ENCODE peak calls at places on chromosomes 6 and 20, in ten cellular contexts. T is nephron progenitor cell; U is neural progenitor cell; D is fibroblast of pulmonary artery; I is tibial nerve; J is A549; V is bronchial epithelial cell; P is AG09319; E is activated CD8-positive, alpha-beta T cell treated with anti-CD3 and anti-CD28 coated beads for 36 hours; O is astrocyte of the cerebellum. K is an unnamed sample.

GRCh38 chr6:125811259-125811658 is 20.5 kb downstream of the NCOA7 start:
- DNase-seq in V (no peak), D (no peak), I (no peak), P (no peak), J (no peak), U (no peak), T (no peak), O (no peak), E (no peak), K (no peak)

GRCh38 chr6:29943053-29943966 is 978 bp downstream of the HLA-A start:
- DNase-seq in T (no peak), P (no peak), D (no peak), E (peak), I (no peak), J (no peak), V (peak), O (no peak), U (no peak), K (peak)

GRCh38 chr6:72464791-72465691 is 156.8 kb upstream of the KCNQ5 start:
- DNase-seq in O (peak), P (peak), J (no peak), I (no peak), V (peak), D (peak), E (no peak), T (no peak), U (no peak), K (no peak)

GRCh38 chr20:44691424-44692423 is 23.4 kb upstream of the CCN5 start:
- DNase-seq in O (no peak), J (no peak), E (no peak), D (no peak), P (peak), V (no peak), T (no peak), I (no peak), U (no peak), K (no peak)

GRCh38 chr20:6583134-6583738 is 184.2 kb upstream of the BMP2 start:
- DNase-seq in T (peak), U (peak), O (peak), I (no peak), E (no peak), D (peak), V (peak), P (no peak), J (peak), K (peak)

GRCh38 chr6:84633771-84634170 is 130.6 kb downstream of the TBX18 start:
- DNase-seq in O (no peak), T (no peak), P (no peak), U (no peak), J (no peak), D (no peak), I (no peak), V (no peak), E (no peak), K (no peak)

GRCh38 chr20:42958367-42959112 is 231.2 kb downstream of the PTPRT start:
- DNase-seq in O (no peak), I (no peak), T (no peak), J (no peak), V (no peak), U (no peak), E (no peak), P (no peak), D (no peak), K (no peak)

GRCh38 chr20:63223121-63223825 is 7.3 kb upstream of the YTHDF1 start:
- DNase-seq in P (no peak), E (peak), U (peak), O (peak), T (peak), D (peak), I (no peak), V (peak), J (peak), K (peak)

GRCh38 chr6:81995548-81996289 is 243.2 kb upstream of the TENT5A start:
- DNase-seq in J (no peak), U (no peak), D (no peak), T (no peak), P (no peak), V (peak), I (no peak), O (no peak), E (no peak), K (no peak)

GRCh38 chr20:46324960-46325703 is 16.8 kb upstream of the CDH22 start:
- DNase-seq in T (no peak), U (peak), J (peak), I (no peak), P (no peak), E (peak), O (no peak), V (peak), D (peak), K (no peak)

GRCh38 chr6:41728954-41729353 is 6.5 kb downstream of the TFEB start:
- DNase-seq in P (no peak), I (no peak), T (no peak), D (no peak), O (no peak), V (no peak), U (no peak), J (no peak), E (no peak), K (no peak)

GRCh38 chr6:85865665-85866372 is 223.1 kb upstream of the SYNCRIP start:
- DNase-seq in J (no peak), D (peak), E (no peak), U (peak), O (peak), T (no peak), V (peak), I (no peak), P (peak), K (peak)

GRCh38 chr20:9353180-9353915 is 161.0 kb upstream of the LAMP5 start:
- DNase-seq in E (no peak), T (no peak), O (no peak), P (no peak), I (no peak), J (no peak), U (no peak), D (peak), V (no peak), K (no peak)

GRCh38 chr20:4957939-4958362 is 43.4 kb downstream of the SLC23A2 start:
- DNase-seq in J (no peak), V (no peak), E (no peak), I (no peak), U (no peak), O (no peak), P (no peak), D (no peak), T (no peak), K (no peak)

GRCh38 chr6:3205913-3206312 is 21.5 kb downstream of the TUBB2B start:
- DNase-seq in V (peak), T (no peak), U (no peak), P (peak), J (no peak), O (peak), I (no peak), D (peak), E (peak), K (no peak)

GRCh38 chr6:148142821-148143220 is 199.8 kb upstream of the SASH1 start:
- DNase-seq in U (no peak), T (no peak), V (no peak), D (no peak), I (no peak), O (no peak), P (no peak), E (no peak), J (no peak), K (no peak)

GRCh38 chr6:142856857-142857608 is 87.9 kb downstream of the HIVEP2 start:
- DNase-seq in J (no peak), P (no peak), V (no peak), T (no peak), I (no peak), O (no peak), U (no peak), D (no peak), E (peak), K (peak)

GRCh38 chr6:149423946-149424440 is 23.9 kb downstream of the SUMO4 start:
- DNase-seq in I (no peak), P (no peak), U (no peak), E (no peak), T (no peak), V (no peak), O (no peak), D (no peak), J (no peak), K (no peak)

GRCh38 chr20:33575302-33575701 is 85.4 kb downstream of the CBFA2T2 start:
- DNase-seq in T (no peak), J (no peak), O (no peak), V (no peak), E (no peak), D (peak), I (no peak), U (no peak), P (no peak), K (no peak)

GRCh38 chr20:49385471-49385870 is 97.0 kb downstream of the KCNB1 start:
- DNase-seq in P (no peak), J (no peak), T (no peak), U (peak), I (no peak), E (peak), V (peak), O (no peak), D (peak), K (no peak)

DNA sequence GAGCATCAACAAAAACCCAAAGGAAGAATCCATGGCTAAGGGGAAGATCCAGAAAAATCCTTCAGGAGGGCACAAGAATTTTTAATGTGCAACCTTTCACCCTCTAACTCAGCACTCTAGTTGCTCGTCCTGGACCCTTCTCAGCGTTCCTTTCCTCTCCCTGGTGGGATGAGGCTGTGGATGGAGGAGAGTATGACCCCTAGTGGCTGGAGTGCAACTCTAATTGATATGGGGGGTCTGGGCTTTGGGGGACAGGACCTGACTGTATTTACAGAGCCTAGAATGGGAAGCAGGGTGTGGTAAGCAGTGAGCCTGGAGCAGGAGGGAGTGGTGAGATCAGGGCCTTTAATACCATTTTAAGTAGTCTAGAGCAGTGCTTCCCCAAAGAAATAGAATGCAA is 83.9 kb upstream of the CEP85L start:
- DNase-seq in O (no peak), J (no peak), I (no peak), U (peak), P (no peak), T (peak), D (peak), E (no peak), V (no peak), K (peak)
- TF ChIP-seq CTCF in O (peak), J (no peak), I (peak), U (peak), P (peak), T (peak), D (peak), E (peak), V (peak), K (peak)

DNA sequence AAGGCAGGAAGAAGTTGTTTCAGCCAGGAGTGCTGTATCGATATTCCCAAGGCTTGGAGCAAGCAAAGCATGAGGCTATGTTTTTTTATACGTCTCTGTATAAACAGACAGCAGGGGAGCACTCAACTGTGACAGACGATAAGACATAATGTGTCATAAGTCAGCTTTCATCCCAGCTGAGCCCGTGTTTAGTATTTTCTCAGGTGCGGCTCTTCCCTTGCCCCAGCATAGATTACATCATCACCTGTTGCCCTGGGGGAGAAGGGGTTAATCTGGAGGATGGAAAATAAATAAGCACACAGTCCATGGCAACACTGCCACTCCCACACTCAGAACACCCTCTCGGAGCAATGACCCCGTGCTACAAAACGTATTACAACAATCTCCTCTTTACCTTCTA is 22.1 kb upstream of the KCNK5 start:
- DNase-seq in O (no peak), V (peak), I (no peak), P (no peak), J (no peak), T (no peak), D (no peak), U (no peak), E (no peak), K (no peak)
- TF ChIP-seq CTCF in O (no peak), V (no peak), I (no peak), P (no peak), J (no peak), T (no peak), D (no peak), U (no peak), E (no peak), K (no peak)

DNA sequence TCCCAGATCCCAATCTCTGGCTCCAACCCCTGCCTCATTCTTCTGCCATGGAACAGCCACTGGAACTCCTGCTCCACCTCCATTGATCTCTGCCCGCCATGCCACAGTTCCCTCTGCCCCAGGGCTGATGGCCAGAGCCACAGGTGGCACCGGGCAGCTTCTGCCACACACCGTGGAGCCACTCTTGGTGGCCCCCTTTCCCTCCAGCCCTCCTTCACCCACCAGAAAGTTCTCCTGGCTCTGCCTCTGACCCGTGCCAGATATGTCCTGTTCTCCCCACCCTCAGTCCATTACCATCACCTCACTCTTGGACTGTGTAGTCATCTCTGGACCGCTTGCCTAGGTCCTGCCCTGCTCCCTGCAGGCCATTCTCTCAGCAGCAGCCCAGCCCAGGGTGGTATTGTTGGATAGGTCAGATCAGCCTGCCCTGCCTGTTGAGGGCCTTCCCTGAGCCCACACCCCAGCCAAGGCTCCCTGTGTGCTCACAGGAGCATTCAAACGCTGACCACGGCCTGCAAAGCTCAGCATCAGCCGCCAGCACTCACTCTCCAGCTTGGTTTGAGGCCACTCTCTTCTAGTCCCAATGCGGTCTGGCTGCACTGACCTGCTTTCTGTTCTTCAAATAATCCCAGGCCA is 16.8 kb upstream of the SYNDIG1 start:
- DNase-seq in J (no peak), P (no peak), V (no peak), E (no peak), I (no peak), D (no peak), T (no peak), O (no peak), U (no peak), K (no peak)
- TF ChIP-seq CTCF in J (no peak), P (no peak), V (no peak), E (no peak), I (no peak), D (no peak), T (no peak), O (no peak), U (no peak), K (no peak)

DNA sequence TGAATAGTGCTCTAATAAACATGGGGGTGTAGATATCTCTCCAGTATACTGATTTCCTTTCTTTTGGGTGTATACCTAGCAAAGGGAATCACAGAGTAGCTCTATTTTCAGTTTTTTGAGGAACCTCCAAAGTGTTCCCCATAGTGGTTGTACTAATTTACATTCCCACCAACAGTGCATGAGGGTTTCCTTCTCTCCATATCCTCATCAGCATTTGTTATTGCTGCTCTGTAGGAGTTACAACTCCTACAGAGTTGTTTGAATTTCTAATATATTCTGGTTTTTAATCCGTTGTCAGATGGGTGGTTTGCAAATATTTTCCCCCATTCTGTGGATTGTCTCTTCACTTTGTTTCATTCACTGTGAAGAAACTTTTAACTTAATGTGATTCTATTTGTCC is 207.9 kb downstream of the FUT9 start:
- DNase-seq in I (no peak), D (no peak), V (no peak), O (no peak), T (no peak), P (no peak), U (no peak), E (no peak), J (no peak), K (no peak)
- TF ChIP-seq CTCF in I (no peak), D (no peak), V (no peak), O (no peak), T (no peak), P (no peak), U (no peak), E (no peak), J (no peak), K (no peak)

DNA sequence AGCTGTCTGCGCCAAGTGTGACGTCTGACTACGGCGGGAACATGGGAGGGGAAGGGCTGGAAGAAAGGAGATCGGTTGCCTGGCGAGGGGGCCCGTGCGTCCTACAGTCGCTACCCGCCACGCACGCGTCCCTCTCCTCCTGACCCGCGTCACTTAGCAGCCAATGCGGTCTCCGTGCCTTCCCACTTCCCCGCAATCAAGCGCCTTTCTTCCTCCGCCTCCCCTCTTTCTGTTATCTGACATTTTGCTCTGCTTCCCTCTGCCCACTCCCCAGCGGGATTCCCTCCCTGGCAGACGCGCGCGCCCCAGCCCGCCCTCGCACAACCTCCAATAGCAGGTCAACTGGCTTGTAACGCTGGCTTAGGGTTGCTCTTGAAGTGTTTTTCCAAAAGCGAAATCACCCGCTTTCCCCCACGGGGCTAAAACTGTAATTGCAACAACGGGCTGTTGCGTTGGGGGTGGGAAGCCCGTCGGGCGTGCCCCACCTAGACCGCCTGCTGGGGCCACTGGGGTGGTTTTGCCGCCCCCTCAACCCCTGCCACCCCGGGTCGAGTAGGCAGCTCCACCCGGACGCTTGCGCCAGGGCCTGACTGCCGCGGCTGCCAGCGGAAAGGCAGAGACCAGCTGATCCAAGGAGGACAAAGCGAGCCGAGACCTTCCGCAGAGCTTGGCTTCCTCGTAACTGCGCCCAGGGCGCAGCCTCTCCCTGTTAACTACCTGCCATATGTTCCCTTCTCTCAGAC is 6.2 kb upstream of the SOX4 start:
- DNase-seq in V (peak), I (peak), U (peak), D (peak), O (no peak), P (no peak), T (peak), E (peak), J (peak), K (peak)
- TF ChIP-seq CTCF in V (peak), I (no peak), U (peak), D (peak), O (peak), P (peak), T (no peak), E (peak), J (no peak), K (no peak)

GRCh38 chr6:6753301-6753700 is 164.8 kb downstream of the LY86 start:
- DNase-seq in O (no peak), I (no peak), J (no peak), E (no peak), U (no peak), T (no peak), D (no peak), V (no peak), P (no peak), K (no peak)

GRCh38 chr6:6751197-6751596 is 162.7 kb downstream of the LY86 start:
- DNase-seq in D (no peak), J (no peak), E (no peak), V (no peak), P (no peak), T (no peak), I (no peak), O (no peak), U (no peak), K (no peak)

GRCh38 chr6:6749791-6750434 is 161.4 kb downstream of the LY86 start:
- DNase-seq in J (peak), V (peak), P (peak), O (peak), E (peak), I (peak), T (peak), D (peak), U (peak), K (no peak)

GRCh38 chr6:6752129-6752528 is 163.6 kb downstream of the LY86 start:
- DNase-seq in P (peak), J (no peak), V (no peak), D (no peak), U (peak), O (peak), I (no peak), E (no peak), T (peak), K (no peak)

GRCh38 chr6:6751615-6752014 is 163.1 kb downstream of the LY86 start:
- DNase-seq in O (no peak), P (no peak), E (peak), T (no peak), J (no peak), D (no peak), V (no peak), U (no peak), I (no peak), K (no peak)
- TF ChIP-seq CTCF in O (no peak), P (no peak), E (no peak), T (no peak), J (no peak), D (no peak), V (no peak), U (no peak), I (no peak), K (no peak)

DNA sequence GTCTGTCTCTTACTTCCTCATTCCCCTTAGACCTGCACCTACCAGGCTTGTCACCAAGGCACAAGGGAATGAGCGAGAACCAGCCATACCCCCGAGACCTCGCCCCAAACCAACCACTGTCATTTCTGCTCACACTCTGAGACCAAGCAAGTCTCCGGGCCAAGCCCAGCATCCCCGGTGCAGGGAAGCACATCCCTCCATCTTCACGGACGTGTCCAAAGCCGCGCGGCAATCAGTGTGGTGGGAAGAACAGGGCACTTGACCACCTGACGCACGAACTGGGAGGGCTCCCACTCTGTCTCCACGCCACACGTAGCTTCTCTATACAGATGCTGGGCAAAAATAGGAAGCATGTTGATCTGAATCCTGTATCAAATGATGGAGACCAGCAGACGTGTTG is 28.4 kb upstream of the THBS2 start:
- DNase-seq in J (no peak), D (no peak), T (no peak), U (no peak), E (no peak), I (no peak), P (no peak), O (no peak), V (no peak), K (no peak)
- TF ChIP-seq CTCF in J (no peak), D (no peak), T (no peak), U (no peak), E (no peak), I (no peak), P (no peak), O (no peak), V (no peak), K (no peak)